ENCODE peak calls at places on chromosomes 11 and 22, in six cellular contexts. C is NCI-H1417, T is NCI-H460, Q is HepG2, E is neural crest cell, K is skeletal muscle cell. G is an unnamed sample.

GRCh38 chr22:24450600-24450999 is 23.2 kb downstream of the ADORA2A start:
- DNase-seq in C (no peak), T (no peak), Q (no peak), E (no peak), K (no peak), G (no peak)

GRCh38 chr11:86360775-86361395 is 13.8 kb upstream of the CCDC81 start:
- DNase-seq in C (no peak), T (peak; percentile 22), Q (peak; percentile 6), E (no peak), K (peak; percentile 24), G (no peak)

GRCh38 chr11:76808158-76808557 is 25.0 kb downstream of the TSKU start:
- DNase-seq in C (no peak), T (no peak), Q (no peak), E (no peak), K (no peak), G (no peak)

GRCh38 chr11:23679041-23679440 is 817.8 kb upstream of the LUZP2 start:
- DNase-seq in C (peak; percentile 33), T (no peak), Q (no peak), E (no peak), K (no peak), G (no peak)

GRCh38 chr22:16965083-16965482 is 42.9 kb downstream of the GAB4 start:
- DNase-seq in C (no peak), T (no peak), Q (no peak), E (no peak), K (no peak), G (no peak)

GRCh38 chr22:36386900-36387663 is 685 bp downstream of the MYH9 start:
- DNase-seq in C (no peak), T (no peak), Q (no peak), E (no peak), K (no peak), G (peak; percentile 73)

GRCh38 chr11:117005758-117006157 is 92.5 kb downstream of the SIK3 start:
- DNase-seq in C (no peak), T (no peak), Q (no peak), E (no peak), K (no peak), G (no peak)

GRCh38 chr11:115503083-115503885 is 931 bp downstream of the CADM1 start:
- DNase-seq in C (peak; percentile 71), T (peak; percentile 14), Q (peak; percentile 51), E (peak; percentile 50), K (no peak), G (peak; percentile 20)

GRCh38 chr11:72569966-72570892 is 104.0 kb downstream of the PDE2A start:
- DNase-seq in C (no peak), T (peak; percentile 74), Q (no peak), E (no peak), K (no peak), G (no peak)

G was measured in CD8-positive, alpha-beta memory T cell.